ENCODE peak calls at places on chromosomes 1 and 21, in eight cellular contexts. One of them, this sample, is unnamed. For H3K9me3 and H3K4me1, the result is how much of the 10 kb centered on the place peaks cover.

GRCh38 chr1:79006564-79006963 is at the start of gene ADGRL4:
- DNase-seq in A549: no peak
- DNase-seq in GM23248: peak
- DNase-seq in psoas muscle: peak
- DNase-seq in adipocyte: peak
- DNase-seq in SJSA1: no peak
- DNase-seq in IMR-90: peak
- DNase-seq in tibial nerve: no peak
- DNase-seq in this sample: no peak

GRCh38 chr1:153679337-153680119 is 1.0 kb downstream of the NPR1 start:
- DNase-seq in SJSA1: peak
- DNase-seq in IMR-90: no peak
- DNase-seq in A549: peak
- DNase-seq in adipocyte: peak
- DNase-seq in tibial nerve: no peak
- DNase-seq in psoas muscle: peak
- DNase-seq in GM23248: peak
- DNase-seq in this sample: peak

GRCh38 chr1:204292733-204293132 is 67.0 kb downstream of the PLEKHA6 start:
- DNase-seq in tibial nerve: no peak
- DNase-seq in A549: no peak
- DNase-seq in SJSA1: no peak
- DNase-seq in adipocyte: no peak
- DNase-seq in IMR-90: no peak
- DNase-seq in psoas muscle: no peak
- DNase-seq in GM23248: no peak
- DNase-seq in this sample: no peak

GRCh38 chr21:38984982-38985422 is 179.3 kb downstream of the ETS2 start:
- DNase-seq in GM23248: peak
- DNase-seq in SJSA1: no peak
- DNase-seq in adipocyte: peak
- DNase-seq in tibial nerve: no peak
- DNase-seq in A549: no peak
- DNase-seq in psoas muscle: no peak
- DNase-seq in IMR-90: peak
- DNase-seq in this sample: no peak

GRCh38 chr1:159000627-159001026 is 9.1 kb upstream of the IFI16 start:
- DNase-seq in psoas muscle: peak
- DNase-seq in IMR-90: peak
- DNase-seq in A549: peak
- DNase-seq in adipocyte: peak
- DNase-seq in tibial nerve: peak
- DNase-seq in SJSA1: peak
- DNase-seq in GM23248: peak
- DNase-seq in this sample: no peak

GRCh38 chr1:2322593-2323295 is 68.6 kb downstream of the MORN1 start:
- DNase-seq in psoas muscle: no peak
- DNase-seq in adipocyte: no peak
- DNase-seq in tibial nerve: no peak
- DNase-seq in A549: no peak
- DNase-seq in IMR-90: no peak
- DNase-seq in GM23248: peak
- DNase-seq in SJSA1: no peak
- DNase-seq in this sample: no peak

GRCh38 chr1:67988066-67988465 is 62.4 kb downstream of the DIRAS3 start:
- DNase-seq in adipocyte: no peak
- DNase-seq in A549: no peak
- DNase-seq in psoas muscle: no peak
- DNase-seq in GM23248: peak
- DNase-seq in SJSA1: no peak
- DNase-seq in tibial nerve: no peak
- DNase-seq in IMR-90: no peak
- DNase-seq in this sample: no peak

GRCh38 chr1:154736840-154737239 is 128.9 kb upstream of the ADAR start:
- DNase-seq in psoas muscle: no peak
- DNase-seq in GM23248: peak
- DNase-seq in A549: peak
- DNase-seq in SJSA1: peak
- DNase-seq in IMR-90: peak
- DNase-seq in adipocyte: no peak
- DNase-seq in tibial nerve: no peak
- DNase-seq in this sample: no peak

GRCh38 chr1:31939484-31940329 is 1.5 kb upstream of the PTP4A2 start:
- DNase-seq in tibial nerve: peak
- DNase-seq in IMR-90: peak
- DNase-seq in A549: peak
- DNase-seq in GM23248: peak
- DNase-seq in psoas muscle: peak
- DNase-seq in adipocyte: peak
- DNase-seq in SJSA1: peak
- DNase-seq in this sample: peak

GRCh38 chr1:234544094-234544579 is 65.2 kb upstream of the TARBP1 start:
- DNase-seq in adipocyte: peak
- DNase-seq in GM23248: peak
- DNase-seq in IMR-90: peak
- DNase-seq in SJSA1: peak
- DNase-seq in psoas muscle: peak
- DNase-seq in A549: peak
- DNase-seq in tibial nerve: peak
- DNase-seq in this sample: peak

GRCh38 chr21:42542596-42542995 is 28.9 kb downstream of the SLC37A1 start:
- DNase-seq in adipocyte: no peak
- DNase-seq in A549: no peak
- DNase-seq in GM23248: no peak
- DNase-seq in IMR-90: no peak
- DNase-seq in psoas muscle: no peak
- DNase-seq in tibial nerve: no peak
- DNase-seq in SJSA1: no peak
- DNase-seq in this sample: no peak

GRCh38 chr1:236623371-236624166 is 19.3 kb upstream of the HEATR1 start:
- DNase-seq in tibial nerve: no peak
- DNase-seq in psoas muscle: no peak
- DNase-seq in SJSA1: no peak
- DNase-seq in GM23248: no peak
- DNase-seq in adipocyte: no peak
- DNase-seq in A549: no peak
- DNase-seq in IMR-90: no peak
- DNase-seq in this sample: no peak

GRCh38 chr1:173669491-173669941 is at the start of gene ANKRD45:
- DNase-seq in tibial nerve: peak
- DNase-seq in GM23248: peak
- DNase-seq in psoas muscle: no peak
- DNase-seq in IMR-90: peak
- DNase-seq in A549: peak
- DNase-seq in SJSA1: no peak
- DNase-seq in adipocyte: peak
- DNase-seq in this sample: no peak

GRCh38 chr1:168373869-168374268 is 93.2 kb downstream of the TBX19 start:
- DNase-seq in adipocyte: no peak
- DNase-seq in tibial nerve: no peak
- DNase-seq in GM23248: peak
- DNase-seq in A549: no peak
- DNase-seq in psoas muscle: no peak
- DNase-seq in SJSA1: no peak
- DNase-seq in IMR-90: no peak
- DNase-seq in this sample: no peak

GRCh38 chr1:4965346-4965726 is 310.9 kb downstream of the AJAP1 start:
- DNase-seq in GM23248: no peak
- DNase-seq in psoas muscle: no peak
- DNase-seq in SJSA1: no peak
- DNase-seq in adipocyte: no peak
- DNase-seq in A549: no peak
- DNase-seq in IMR-90: no peak
- DNase-seq in tibial nerve: no peak
- DNase-seq in this sample: no peak
- H3K9me3 ChIP-seq in GM23248: under half
- H3K9me3 ChIP-seq in psoas muscle: under half
- H3K9me3 ChIP-seq in SJSA1: under half
- H3K9me3 ChIP-seq in adipocyte: under half
- H3K9me3 ChIP-seq in A549: under half
- H3K9me3 ChIP-seq in IMR-90: half or more
- H3K9me3 ChIP-seq in tibial nerve: under half
- H3K9me3 ChIP-seq in this sample: under half

GRCh38 chr1:54984126-54984842 is 3.9 kb downstream of the TMEM61 start:
- DNase-seq in SJSA1: no peak
- DNase-seq in GM23248: no peak
- DNase-seq in A549: no peak
- DNase-seq in psoas muscle: no peak
- DNase-seq in adipocyte: no peak
- DNase-seq in IMR-90: no peak
- DNase-seq in tibial nerve: no peak
- DNase-seq in this sample: no peak
- H3K4me1 ChIP-seq in SJSA1: under half
- H3K4me1 ChIP-seq in GM23248: under half
- H3K4me1 ChIP-seq in A549: under half
- H3K4me1 ChIP-seq in psoas muscle: under half
- H3K4me1 ChIP-seq in adipocyte: under half
- H3K4me1 ChIP-seq in IMR-90: under half
- H3K4me1 ChIP-seq in tibial nerve: under half
- H3K4me1 ChIP-seq in this sample: under half

GRCh38 chr1:214312530-214313051 is 31.6 kb downstream of the SMYD2 start:
- DNase-seq in GM23248: no peak
- DNase-seq in psoas muscle: no peak
- DNase-seq in adipocyte: no peak
- DNase-seq in IMR-90: no peak
- DNase-seq in A549: no peak
- DNase-seq in tibial nerve: no peak
- DNase-seq in SJSA1: no peak
- DNase-seq in this sample: no peak
- H3K9me3 ChIP-seq in GM23248: under half
- H3K9me3 ChIP-seq in psoas muscle: under half
- H3K9me3 ChIP-seq in adipocyte: under half
- H3K9me3 ChIP-seq in IMR-90: under half
- H3K9me3 ChIP-seq in A549: under half
- H3K9me3 ChIP-seq in tibial nerve: under half
- H3K9me3 ChIP-seq in SJSA1: under half
- H3K9me3 ChIP-seq in this sample: under half

GRCh38 chr1:201749059-201749458 is 79.9 kb upstream of the IPO9 start:
- DNase-seq in SJSA1: no peak
- DNase-seq in psoas muscle: no peak
- DNase-seq in GM23248: no peak
- DNase-seq in A549: no peak
- DNase-seq in adipocyte: no peak
- DNase-seq in IMR-90: no peak
- DNase-seq in tibial nerve: no peak
- DNase-seq in this sample: no peak
- H3K4me1 ChIP-seq in SJSA1: under half
- H3K4me1 ChIP-seq in psoas muscle: under half
- H3K4me1 ChIP-seq in GM23248: half or more
- H3K4me1 ChIP-seq in A549: half or more
- H3K4me1 ChIP-seq in adipocyte: half or more
- H3K4me1 ChIP-seq in IMR-90: under half
- H3K4me1 ChIP-seq in tibial nerve: under half
- H3K4me1 ChIP-seq in this sample: under half

GRCh38 chr1:229629251-229629650 is 3.2 kb downstream of the URB2 start:
- DNase-seq in psoas muscle: no peak
- DNase-seq in tibial nerve: no peak
- DNase-seq in SJSA1: no peak
- DNase-seq in adipocyte: peak
- DNase-seq in A549: no peak
- DNase-seq in GM23248: no peak
- DNase-seq in IMR-90: peak
- DNase-seq in this sample: no peak
- H3K9me3 ChIP-seq in psoas muscle: under half
- H3K9me3 ChIP-seq in tibial nerve: under half
- H3K9me3 ChIP-seq in SJSA1: under half
- H3K9me3 ChIP-seq in adipocyte: under half
- H3K9me3 ChIP-seq in A549: under half
- H3K9me3 ChIP-seq in GM23248: under half
- H3K9me3 ChIP-seq in IMR-90: under half
- H3K9me3 ChIP-seq in this sample: under half

GRCh38 chr21:37554661-37555379 is 188.2 kb downstream of the DYRK1A start:
- DNase-seq in GM23248: no peak
- DNase-seq in adipocyte: no peak
- DNase-seq in A549: no peak
- DNase-seq in tibial nerve: no peak
- DNase-seq in SJSA1: no peak
- DNase-seq in psoas muscle: no peak
- DNase-seq in IMR-90: no peak
- DNase-seq in this sample: no peak
- H3K4me1 ChIP-seq in GM23248: under half
- H3K4me1 ChIP-seq in adipocyte: under half
- H3K4me1 ChIP-seq in A549: under half
- H3K4me1 ChIP-seq in tibial nerve: under half
- H3K4me1 ChIP-seq in SJSA1: under half
- H3K4me1 ChIP-seq in psoas muscle: under half
- H3K4me1 ChIP-seq in IMR-90: under half
- H3K4me1 ChIP-seq in this sample: under half

DNA sequence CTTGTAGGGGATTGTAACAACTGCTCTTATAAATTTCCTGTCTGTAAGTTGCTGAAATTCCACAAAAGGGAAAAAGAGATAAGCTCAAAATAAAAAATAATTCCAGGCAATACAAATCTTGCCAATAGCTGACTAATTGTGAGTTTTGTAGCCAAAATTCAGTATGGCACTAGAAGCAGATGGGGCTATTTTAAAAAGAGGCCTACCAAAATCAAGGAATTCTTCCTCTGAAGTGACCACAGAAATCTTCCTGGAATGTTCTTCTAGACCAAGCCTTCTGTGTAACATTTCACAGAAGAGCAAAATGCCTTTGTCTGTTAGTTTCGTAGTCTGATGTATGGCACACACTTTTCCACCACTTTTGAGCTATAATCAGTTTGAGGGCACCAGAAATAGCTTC is 127.6 kb downstream of the CYYR1 start:
- DNase-seq in GM23248: peak
- DNase-seq in A549: no peak
- DNase-seq in SJSA1: no peak
- DNase-seq in IMR-90: peak
- DNase-seq in adipocyte: peak
- DNase-seq in psoas muscle: no peak
- DNase-seq in tibial nerve: no peak
- DNase-seq in this sample: no peak
- H3K9me3 ChIP-seq in GM23248: under half
- H3K9me3 ChIP-seq in A549: under half
- H3K9me3 ChIP-seq in SJSA1: under half
- H3K9me3 ChIP-seq in IMR-90: under half
- H3K9me3 ChIP-seq in adipocyte: under half
- H3K9me3 ChIP-seq in psoas muscle: under half
- H3K9me3 ChIP-seq in tibial nerve: under half
- H3K9me3 ChIP-seq in this sample: under half

This sample was measured in naive thymus-derived CD4-positive, alpha-beta T cell.